ENCODE peak calls at places on chromosomes 1 and 21, in five cellular contexts. One of them, this sample, is unnamed.

GRCh38 chr1:207962716-207963428 is 51.9 kb upstream of the CD34 start:
- DNase-seq in AG09309: no peak
- DNase-seq in astrocyte of the spinal cord: peak
- DNase-seq in GM13976: no peak
- DNase-seq in thoracic aorta: no peak
- DNase-seq in this sample: no peak

GRCh38 chr1:45721207-45721606 is 29.2 kb downstream of the IPP start:
- DNase-seq in astrocyte of the spinal cord: peak
- DNase-seq in thoracic aorta: no peak
- DNase-seq in AG09309: no peak
- DNase-seq in GM13976: no peak
- DNase-seq in this sample: no peak

GRCh38 chr1:22808846-22809501 is 98.3 kb downstream of the EPHB2 start:
- DNase-seq in AG09309: peak
- DNase-seq in astrocyte of the spinal cord: peak
- DNase-seq in GM13976: no peak
- DNase-seq in thoracic aorta: no peak
- DNase-seq in this sample: no peak

GRCh38 chr1:67888208-67888607 is 54.9 kb upstream of the GNG12 start:
- DNase-seq in GM13976: no peak
- DNase-seq in astrocyte of the spinal cord: no peak
- DNase-seq in thoracic aorta: no peak
- DNase-seq in AG09309: no peak
- DNase-seq in this sample: no peak

GRCh38 chr1:175978476-175978875 is 228.6 kb downstream of the COP1 start:
- DNase-seq in astrocyte of the spinal cord: peak
- DNase-seq in AG09309: no peak
- DNase-seq in GM13976: no peak
- DNase-seq in thoracic aorta: no peak
- DNase-seq in this sample: no peak

GRCh38 chr1:85078903-85079302 is 30.6 kb upstream of the MCOLN3 start:
- DNase-seq in astrocyte of the spinal cord: peak
- DNase-seq in GM13976: peak
- DNase-seq in AG09309: peak
- DNase-seq in thoracic aorta: no peak
- DNase-seq in this sample: no peak

GRCh38 chr1:155334980-155335379 is 14.3 kb downstream of the RUSC1 start:
- DNase-seq in thoracic aorta: no peak
- DNase-seq in AG09309: no peak
- DNase-seq in GM13976: no peak
- DNase-seq in astrocyte of the spinal cord: no peak
- DNase-seq in this sample: no peak

GRCh38 chr21:18443686-18444085 is 40.1 kb upstream of the TMPRSS15 start:
- DNase-seq in GM13976: no peak
- DNase-seq in astrocyte of the spinal cord: no peak
- DNase-seq in AG09309: no peak
- DNase-seq in thoracic aorta: no peak
- DNase-seq in this sample: no peak

GRCh38 chr1:224801761-224802490 is 127.5 kb upstream of the DNAH14 start:
- DNase-seq in AG09309: no peak
- DNase-seq in astrocyte of the spinal cord: no peak
- DNase-seq in thoracic aorta: no peak
- DNase-seq in GM13976: no peak
- DNase-seq in this sample: no peak

GRCh38 chr1:45746922-45747321 is 3.5 kb downstream of the IPP start:
- DNase-seq in AG09309: no peak
- DNase-seq in thoracic aorta: no peak
- DNase-seq in astrocyte of the spinal cord: no peak
- DNase-seq in GM13976: no peak
- DNase-seq in this sample: no peak

GRCh38 chr21:37780991-37781983 is 135.0 kb downstream of the KCNJ6 start:
- DNase-seq in GM13976: no peak
- DNase-seq in astrocyte of the spinal cord: no peak
- DNase-seq in thoracic aorta: no peak
- DNase-seq in AG09309: no peak
- DNase-seq in this sample: no peak

GRCh38 chr1:3219005-3219724 is 150.2 kb downstream of the PRDM16 start:
- DNase-seq in AG09309: peak
- DNase-seq in astrocyte of the spinal cord: peak
- DNase-seq in GM13976: no peak
- DNase-seq in thoracic aorta: peak
- DNase-seq in this sample: no peak

GRCh38 chr1:85411567-85412312 is 53.2 kb downstream of the DDAH1 start:
- DNase-seq in GM13976: no peak
- DNase-seq in thoracic aorta: no peak
- DNase-seq in astrocyte of the spinal cord: no peak
- DNase-seq in AG09309: no peak
- DNase-seq in this sample: no peak

GRCh38 chr1:170313306-170313705 is 167.5 kb downstream of the NTMT2 start:
- DNase-seq in thoracic aorta: no peak
- DNase-seq in astrocyte of the spinal cord: no peak
- DNase-seq in GM13976: no peak
- DNase-seq in AG09309: no peak
- DNase-seq in this sample: no peak

GRCh38 chr1:112937495-112937894 is 18.5 kb downstream of the SLC16A1 start:
- DNase-seq in AG09309: no peak
- DNase-seq in astrocyte of the spinal cord: no peak
- DNase-seq in GM13976: no peak
- DNase-seq in thoracic aorta: no peak
- DNase-seq in this sample: peak

GRCh38 chr1:77405186-77405585 is 123.4 kb downstream of the AK5 start:
- DNase-seq in AG09309: no peak
- DNase-seq in thoracic aorta: no peak
- DNase-seq in astrocyte of the spinal cord: no peak
- DNase-seq in GM13976: no peak
- DNase-seq in this sample: no peak

GRCh38 chr1:203316626-203317093 is 11.3 kb downstream of the BTG2 start:
- DNase-seq in thoracic aorta: no peak
- DNase-seq in AG09309: no peak
- DNase-seq in astrocyte of the spinal cord: no peak
- DNase-seq in GM13976: no peak
- DNase-seq in this sample: no peak

GRCh38 chr1:31295874-31296485 is 608 bp downstream of the SNRNP40 start:
- DNase-seq in astrocyte of the spinal cord: no peak
- DNase-seq in AG09309: no peak
- DNase-seq in thoracic aorta: no peak
- DNase-seq in GM13976: peak
- DNase-seq in this sample: no peak

GRCh38 chr1:244545511-244545910 is 84.4 kb downstream of the CATSPERE start:
- DNase-seq in AG09309: no peak
- DNase-seq in GM13976: no peak
- DNase-seq in thoracic aorta: no peak
- DNase-seq in astrocyte of the spinal cord: no peak
- DNase-seq in this sample: no peak

GRCh38 chr1:201626629-201627275 is 87.8 kb downstream of the NAV1 start:
- DNase-seq in astrocyte of the spinal cord: no peak
- DNase-seq in thoracic aorta: no peak
- DNase-seq in AG09309: no peak
- DNase-seq in GM13976: no peak
- DNase-seq in this sample: no peak

GRCh38 chr21:10464975-10465374 is 56.4 kb upstream of the TPTE start:
- DNase-seq in astrocyte of the spinal cord: no peak
- DNase-seq in GM13976: no peak
- DNase-seq in AG09309: no peak
- DNase-seq in thoracic aorta: no peak
- DNase-seq in this sample: no peak

GRCh38 chr1:9835404-9835757 is 11.6 kb upstream of the CLSTN1 start:
- DNase-seq in thoracic aorta: no peak
- DNase-seq in astrocyte of the spinal cord: no peak
- DNase-seq in GM13976: no peak
- DNase-seq in AG09309: no peak
- DNase-seq in this sample: peak

GRCh38 chr1:212189352-212189738 is 95.9 kb upstream of the PPP2R5A start:
- DNase-seq in thoracic aorta: no peak
- DNase-seq in astrocyte of the spinal cord: no peak
- DNase-seq in GM13976: no peak
- DNase-seq in AG09309: no peak
- DNase-seq in this sample: no peak

GRCh38 chr1:85463666-85464496 is 1.1 kb downstream of the DDAH1 start:
- DNase-seq in thoracic aorta: no peak
- DNase-seq in GM13976: no peak
- DNase-seq in astrocyte of the spinal cord: peak
- DNase-seq in AG09309: no peak
- DNase-seq in this sample: no peak

GRCh38 chr1:206466840-206467649 is 3.2 kb upstream of the IKBKE start:
- DNase-seq in thoracic aorta: no peak
- DNase-seq in astrocyte of the spinal cord: no peak
- DNase-seq in AG09309: no peak
- DNase-seq in GM13976: no peak
- DNase-seq in this sample: no peak

GRCh38 chr1:19209439-19209989 is 552 bp downstream of the UBR4 start:
- DNase-seq in thoracic aorta: no peak
- DNase-seq in AG09309: no peak
- DNase-seq in astrocyte of the spinal cord: peak
- DNase-seq in GM13976: peak
- DNase-seq in this sample: peak

DNA sequence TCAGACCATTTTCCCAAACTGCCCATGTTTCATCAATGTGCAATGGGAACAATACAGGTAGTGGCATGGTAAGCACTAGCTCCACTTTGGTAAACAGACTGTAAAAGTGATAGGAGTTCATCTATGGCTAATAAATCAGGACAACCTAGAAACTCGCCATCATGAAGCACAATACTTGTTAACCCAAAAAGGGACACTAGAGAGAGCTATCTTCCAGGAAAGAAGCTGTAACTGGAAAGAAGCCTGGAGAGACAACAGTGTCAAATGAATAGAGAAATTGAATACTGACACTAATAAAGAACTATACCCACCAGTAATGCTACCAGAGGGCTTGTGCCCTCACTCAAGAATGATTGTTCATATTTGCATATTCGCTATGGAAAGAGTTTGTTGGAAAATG is 164.7 kb upstream of the RGS18 start:
- DNase-seq in astrocyte of the spinal cord: peak
- DNase-seq in thoracic aorta: no peak
- DNase-seq in GM13976: no peak
- DNase-seq in AG09309: no peak
- DNase-seq in this sample: no peak
- TF ChIP-seq CTCF in astrocyte of the spinal cord: peak
- TF ChIP-seq CTCF in thoracic aorta: no peak
- TF ChIP-seq CTCF in GM13976: no peak
- TF ChIP-seq CTCF in AG09309: peak
- TF ChIP-seq CTCF in this sample: no peak

GRCh38 chr1:178055779-178056471 is 38.0 kb upstream of the RASAL2 start:
- DNase-seq in GM13976: peak
- DNase-seq in astrocyte of the spinal cord: no peak
- DNase-seq in thoracic aorta: no peak
- DNase-seq in AG09309: no peak
- DNase-seq in this sample: peak
- TF ChIP-seq CTCF in GM13976: peak
- TF ChIP-seq CTCF in astrocyte of the spinal cord: peak
- TF ChIP-seq CTCF in thoracic aorta: no peak
- TF ChIP-seq CTCF in AG09309: no peak
- TF ChIP-seq CTCF in this sample: peak

DNA sequence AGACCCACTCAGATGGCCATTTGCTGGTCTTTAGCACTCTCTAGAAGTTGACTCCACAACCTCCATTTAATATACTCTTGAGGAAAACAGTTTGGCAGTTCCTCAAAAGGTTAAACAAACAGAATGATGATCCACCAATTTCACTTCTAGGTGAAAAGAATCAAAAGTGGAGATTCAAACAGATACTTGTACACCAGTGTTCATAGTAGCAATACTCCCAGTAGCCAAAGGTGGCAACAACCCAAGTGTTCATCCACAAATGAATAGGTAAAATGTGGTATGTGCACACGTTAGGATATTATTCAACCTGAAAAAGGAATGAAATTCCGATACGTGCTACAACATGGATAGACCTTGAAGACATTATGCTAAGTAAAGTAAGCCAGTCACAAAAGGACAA is 6.3 kb downstream of the PRCC start:
- DNase-seq in GM13976: no peak
- DNase-seq in astrocyte of the spinal cord: no peak
- DNase-seq in AG09309: no peak
- DNase-seq in thoracic aorta: no peak
- DNase-seq in this sample: no peak
- TF ChIP-seq CTCF in GM13976: no peak
- TF ChIP-seq CTCF in astrocyte of the spinal cord: no peak
- TF ChIP-seq CTCF in AG09309: no peak
- TF ChIP-seq CTCF in thoracic aorta: no peak
- TF ChIP-seq CTCF in this sample: no peak

GRCh38 chr1:151060241-151061011 is at the start of gene MLLT11:
- DNase-seq in thoracic aorta: no peak
- DNase-seq in astrocyte of the spinal cord: peak
- DNase-seq in GM13976: peak
- DNase-seq in AG09309: no peak
- DNase-seq in this sample: peak
- TF ChIP-seq CTCF in thoracic aorta: no peak
- TF ChIP-seq CTCF in astrocyte of the spinal cord: no peak
- TF ChIP-seq CTCF in GM13976: no peak
- TF ChIP-seq CTCF in AG09309: no peak
- TF ChIP-seq CTCF in this sample: no peak

GRCh38 chr1:156490401-156491032 is 10.1 kb downstream of the MEF2D start:
- DNase-seq in AG09309: no peak
- DNase-seq in astrocyte of the spinal cord: no peak
- DNase-seq in thoracic aorta: no peak
- DNase-seq in GM13976: no peak
- DNase-seq in this sample: no peak
- TF ChIP-seq CTCF in AG09309: peak
- TF ChIP-seq CTCF in astrocyte of the spinal cord: peak
- TF ChIP-seq CTCF in thoracic aorta: peak
- TF ChIP-seq CTCF in GM13976: no peak
- TF ChIP-seq CTCF in this sample: no peak

GRCh38 chr1:63304410-63304809 is 18.0 kb upstream of the FOXD3 start:
- DNase-seq in AG09309: no peak
- DNase-seq in thoracic aorta: no peak
- DNase-seq in astrocyte of the spinal cord: no peak
- DNase-seq in GM13976: no peak
- DNase-seq in this sample: no peak
- TF ChIP-seq CTCF in AG09309: no peak
- TF ChIP-seq CTCF in thoracic aorta: no peak
- TF ChIP-seq CTCF in astrocyte of the spinal cord: no peak
- TF ChIP-seq CTCF in GM13976: no peak
- TF ChIP-seq CTCF in this sample: no peak